ENCODE peak calls at places on chromosomes 13 and 19, in ten cellular contexts. Y, M, K, N, P, O, R, C, D and I are unnamed samples.
A peak's percentile ranks its signal among the peaks of the same experiment; 100 is the strongest.

GRCh38 chr19:34645551-34645950 is 31.4 kb downstream of the SCGB2B2 start:
- DNase-seq in Y (no peak), M (no peak), K (no peak), N (no peak), P (no peak), O (no peak), R (peak; percentile 25), C (no peak), D (no peak), I (peak; percentile 1)

GRCh38 chr19:18233224-18233825 is 7.1 kb upstream of the PDE4C start:
- DNase-seq in Y (no peak), M (no peak), K (no peak), N (peak; percentile 66), P (no peak), O (peak; percentile 62), R (peak; percentile 82), C (peak; percentile 71), D (no peak), I (peak; percentile 89)

GRCh38 chr19:40192758-40193586 is 1.7 kb downstream of the MAP3K10 start:
- DNase-seq in Y (no peak), M (no peak), K (no peak), N (no peak), P (no peak), O (no peak), R (no peak), C (no peak), D (peak; percentile 68), I (no peak)

GRCh38 chr19:35264281-35265125 is 4.3 kb upstream of the USF2 start:
- DNase-seq in Y (peak; percentile 41), M (no peak), K (peak; percentile 62), N (peak; percentile 50), P (no peak), O (no peak), R (peak; percentile 44), C (peak; percentile 29), D (no peak), I (no peak)

GRCh38 chr13:45695198-45695730 is 6.9 kb upstream of the CBY2 start:
- DNase-seq in Y (no peak), M (peak; percentile 52), K (no peak), N (no peak), P (no peak), O (no peak), R (no peak), C (no peak), D (no peak), I (no peak)

GRCh38 chr19:3319643-3320353 is 46.6 kb upstream of the NFIC start:
- DNase-seq in Y (no peak), M (no peak), K (no peak), N (no peak), P (no peak), O (no peak), R (no peak), C (no peak), D (no peak), I (peak; percentile 50)

GRCh38 chr13:30149248-30149647 is 158.1 kb downstream of the KATNAL1 start:
- DNase-seq in Y (no peak), M (no peak), K (no peak), N (no peak), P (no peak), O (no peak), R (no peak), C (no peak), D (no peak), I (no peak)

GRCh38 chr13:114151565-114152284 is 19.3 kb upstream of the RASA3 start:
- DNase-seq in Y (peak; percentile 88), M (no peak), K (no peak), N (peak; percentile 75), P (no peak), O (peak; percentile 78), R (peak; percentile 70), C (peak; percentile 80), D (no peak), I (peak; percentile 63)

GRCh38 chr13:47680752-47681151 is 320.3 kb downstream of the SUCLA2 start:
- DNase-seq in Y (no peak), M (no peak), K (no peak), N (no peak), P (no peak), O (no peak), R (no peak), C (no peak), D (no peak), I (peak; percentile 46)

GRCh38 chr13:102400619-102401125 is 1.2 kb downstream of the FGF14 start:
- DNase-seq in Y (peak; percentile 48), M (peak; percentile 64), K (peak; percentile 72), N (peak; percentile 56), P (peak; percentile 16), O (no peak), R (peak; percentile 82), C (peak; percentile 42), D (peak; percentile 37), I (no peak)

GRCh38 chr13:38685974-38686571 is 804 bp upstream of the FREM2 start:
- DNase-seq in Y (peak; percentile 48), M (no peak), K (no peak), N (no peak), P (no peak), O (peak; percentile 53), R (no peak), C (no peak), D (peak; percentile 77), I (peak; percentile 15)

GRCh38 chr19:8336072-8336569 is 6.9 kb downstream of the KANK3 start:
- DNase-seq in Y (no peak), M (no peak), K (no peak), N (peak; percentile 44), P (no peak), O (peak; percentile 56), R (no peak), C (no peak), D (no peak), I (no peak)

GRCh38 chr19:16887353-16888265 is 1.2 kb upstream of the F2RL3 start:
- DNase-seq in Y (no peak), M (no peak), K (no peak), N (peak; percentile 44), P (no peak), O (no peak), R (no peak), C (no peak), D (no peak), I (peak; percentile 21)
- H3K27ac ChIP-seq in Y (peak overlapping the region; percentile 5), M (peak overlapping the region; percentile 64), K (peak overlapping the region; percentile 79), N (no peak overlapping the region), P (peak overlapping the region; percentile 89), O (no peak overlapping the region), R (no peak overlapping the region), C (peak overlapping the region; percentile 84), D (no peak overlapping the region), I (peak overlapping the region; percentile 73)

GRCh38 chr19:50820086-50820485 is 3.5 kb downstream of the KLK1 start:
- DNase-seq in Y (no peak), M (no peak), K (no peak), N (no peak), P (no peak), O (no peak), R (no peak), C (no peak), D (no peak), I (no peak)

GRCh38 chr19:50818859-50819472 is 4.6 kb downstream of the KLK1 start:
- DNase-seq in Y (no peak), M (no peak), K (no peak), N (no peak), P (no peak), O (no peak), R (no peak), C (no peak), D (no peak), I (no peak)

GRCh38 chr19:50819636-50820035 is 4.0 kb downstream of the KLK1 start:
- DNase-seq in Y (no peak), M (no peak), K (no peak), N (no peak), P (no peak), O (no peak), R (no peak), C (no peak), D (no peak), I (no peak)

GRCh38 chr19:50820549-50821247 is 2.9 kb downstream of the KLK1 start:
- DNase-seq in Y (no peak), M (no peak), K (no peak), N (peak; percentile 38), P (no peak), O (no peak), R (no peak), C (no peak), D (no peak), I (no peak)

DNA sequence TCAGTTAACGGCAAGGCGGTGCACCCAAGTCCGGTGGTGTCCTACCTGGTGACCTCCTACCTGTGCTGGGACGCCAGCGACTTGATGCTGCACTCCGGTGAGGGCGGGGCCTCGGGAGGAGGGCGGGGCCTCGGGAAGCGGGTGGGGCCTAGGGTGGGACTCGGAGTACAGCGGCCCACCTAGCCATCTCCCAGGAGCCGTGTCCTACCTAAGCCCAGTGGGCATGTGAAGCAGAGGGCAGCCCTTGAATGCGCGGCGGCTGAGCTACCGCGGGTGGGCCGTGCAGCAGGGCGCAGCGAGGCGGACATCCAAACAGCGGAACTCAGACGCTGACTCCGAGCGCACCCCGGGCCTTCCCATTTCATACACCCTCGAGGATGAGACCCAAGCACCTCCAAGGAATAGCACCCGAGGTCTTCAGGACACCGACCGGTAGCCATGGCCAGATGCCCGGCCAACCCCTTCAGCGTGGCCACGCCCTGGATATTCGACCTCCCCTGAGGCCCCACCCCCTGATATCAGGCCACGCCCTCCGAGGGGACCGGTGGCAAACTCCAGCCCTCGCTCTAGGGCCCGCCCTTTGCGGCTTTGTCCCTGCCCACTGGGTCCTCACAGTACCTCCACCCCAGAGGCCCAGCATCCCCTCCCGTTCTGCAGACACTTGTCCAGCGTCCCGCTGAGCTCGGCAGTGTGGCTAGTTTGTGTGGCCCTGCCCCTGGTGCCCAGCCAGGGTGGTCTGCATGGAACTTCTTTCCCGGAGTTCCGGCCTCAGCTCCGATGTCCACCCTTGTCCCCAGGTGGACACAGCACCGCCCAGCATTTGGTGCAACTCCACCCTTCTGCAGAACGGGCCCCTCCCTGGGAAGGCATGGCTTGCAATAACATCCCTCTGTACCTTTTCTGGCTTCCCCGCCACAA is 5.4 kb downstream of the KLK1 start:
- DNase-seq in Y (no peak), M (no peak), K (peak; percentile 69), N (peak; percentile 63), P (peak; percentile 37), O (peak; percentile 50), R (no peak), C (peak; percentile 68), D (peak; percentile 82), I (peak; percentile 81)
- H3K27ac ChIP-seq in Y (no peak overlapping the region), M (no peak overlapping the region), K (peak overlapping the region; percentile 52), N (no peak overlapping the region), P (no peak overlapping the region), O (no peak overlapping the region), R (no peak overlapping the region), C (no peak overlapping the region), D (no peak overlapping the region), I (no peak overlapping the region)

GRCh38 chr19:53870485-53870844 is 2.8 kb downstream of the MYADM start:
- DNase-seq in Y (peak; percentile 54), M (no peak), K (no peak), N (no peak), P (no peak), O (no peak), R (peak; percentile 78), C (peak; percentile 70), D (peak; percentile 49), I (no peak)
- H3K27ac ChIP-seq in Y (peak overlapping the region; percentile 36), M (peak overlapping the region; percentile 97), K (peak overlapping the region; percentile 86), N (no peak overlapping the region), P (peak overlapping the region; percentile 94), O (no peak overlapping the region), R (no peak overlapping the region), C (peak overlapping the region; percentile 51), D (no peak overlapping the region), I (peak overlapping the region; percentile 100)

DNA sequence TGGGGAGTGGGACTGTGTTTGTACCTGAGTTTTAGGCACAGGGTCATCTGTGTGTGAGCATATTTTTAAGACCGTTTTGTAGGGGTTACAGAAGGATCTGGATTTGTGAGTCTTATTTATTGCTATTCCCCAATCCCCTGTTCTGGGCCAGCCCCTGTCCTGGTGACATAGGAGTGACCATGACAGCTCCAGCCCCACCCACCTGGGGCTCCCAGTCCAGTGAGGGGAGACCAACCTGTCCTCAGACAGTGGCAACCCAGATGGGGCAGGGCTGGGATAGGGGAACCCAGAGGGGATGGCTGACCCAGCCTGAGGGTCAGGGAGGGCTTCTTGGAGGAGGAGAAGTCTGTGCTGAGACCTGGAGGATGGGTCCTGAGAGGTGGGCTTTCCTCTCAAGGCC is 10.7 kb downstream of the TMEM160 start:
- DNase-seq in Y (no peak), M (no peak), K (no peak), N (no peak), P (no peak), O (no peak), R (no peak), C (no peak), D (no peak), I (no peak)
- H3K27ac ChIP-seq in Y (no peak overlapping the region), M (no peak overlapping the region), K (no peak overlapping the region), N (no peak overlapping the region), P (no peak overlapping the region), O (no peak overlapping the region), R (no peak overlapping the region), C (no peak overlapping the region), D (no peak overlapping the region), I (no peak overlapping the region)